ENCODE peak calls at places on chromosomes 12 and 14, in five cellular contexts. One of them, this sample, is unnamed. For H3K27me3, the result is how much of the 10 kb centered on the place peaks cover.

GRCh38 chr14:39607978-39608377 is 175.7 kb upstream of the FBXO33 start:
- DNase-seq in left lung: no peak
- DNase-seq in GM23248: no peak
- DNase-seq in lower lobe of right lung: no peak
- DNase-seq in heart left ventricle: no peak
- DNase-seq in this sample: no peak

GRCh38 chr14:54220122-54220691 is 176.6 kb upstream of the CDKN3 start:
- DNase-seq in left lung: no peak
- DNase-seq in lower lobe of right lung: no peak
- DNase-seq in GM23248: peak
- DNase-seq in heart left ventricle: no peak
- DNase-seq in this sample: peak

GRCh38 chr14:76867536-76868452 is 41.6 kb downstream of the LRRC74A start:
- DNase-seq in GM23248: no peak
- DNase-seq in lower lobe of right lung: peak
- DNase-seq in left lung: peak
- DNase-seq in heart left ventricle: peak
- DNase-seq in this sample: peak

GRCh38 chr12:102120886-102121285 is 903 bp downstream of the PARPBP start:
- DNase-seq in left lung: no peak
- DNase-seq in heart left ventricle: no peak
- DNase-seq in lower lobe of right lung: no peak
- DNase-seq in GM23248: peak
- DNase-seq in this sample: no peak

GRCh38 chr14:20418501-20418909 is 5.2 kb upstream of the TEP1 start:
- DNase-seq in heart left ventricle: no peak
- DNase-seq in left lung: no peak
- DNase-seq in GM23248: no peak
- DNase-seq in lower lobe of right lung: no peak
- DNase-seq in this sample: no peak

GRCh38 chr12:2110127-2110526 is 57.3 kb downstream of the CACNA1C start:
- DNase-seq in GM23248: no peak
- DNase-seq in heart left ventricle: no peak
- DNase-seq in left lung: no peak
- DNase-seq in lower lobe of right lung: no peak
- DNase-seq in this sample: no peak

GRCh38 chr12:128388461-128388921 is 121.5 kb downstream of the TMEM132C start:
- DNase-seq in GM23248: no peak
- DNase-seq in left lung: no peak
- DNase-seq in lower lobe of right lung: no peak
- DNase-seq in heart left ventricle: no peak
- DNase-seq in this sample: peak

GRCh38 chr12:99976762-99977161 is 8.0 kb downstream of the ANKS1B start:
- DNase-seq in GM23248: no peak
- DNase-seq in left lung: no peak
- DNase-seq in lower lobe of right lung: no peak
- DNase-seq in heart left ventricle: no peak
- DNase-seq in this sample: no peak

GRCh38 chr14:74619672-74620131 is 7.7 kb upstream of the LTBP2 start:
- DNase-seq in heart left ventricle: peak
- DNase-seq in lower lobe of right lung: peak
- DNase-seq in GM23248: peak
- DNase-seq in left lung: peak
- DNase-seq in this sample: peak

GRCh38 chr14:26424537-26424936 is 173.3 kb downstream of the NOVA1 start:
- DNase-seq in lower lobe of right lung: no peak
- DNase-seq in left lung: no peak
- DNase-seq in GM23248: no peak
- DNase-seq in heart left ventricle: no peak
- DNase-seq in this sample: no peak

GRCh38 chr12:132413931-132414588 is 75.9 kb upstream of the FBRSL1 start:
- DNase-seq in lower lobe of right lung: no peak
- DNase-seq in GM23248: no peak
- DNase-seq in left lung: no peak
- DNase-seq in heart left ventricle: no peak
- DNase-seq in this sample: peak

GRCh38 chr12:75389061-75389460 is 1.8 kb upstream of the GLIPR1L2 start:
- DNase-seq in lower lobe of right lung: no peak
- DNase-seq in heart left ventricle: no peak
- DNase-seq in GM23248: peak
- DNase-seq in left lung: no peak
- DNase-seq in this sample: no peak

GRCh38 chr12:63918788-63919300 is 74.3 kb downstream of the SRGAP1 start:
- DNase-seq in lower lobe of right lung: no peak
- DNase-seq in heart left ventricle: no peak
- DNase-seq in GM23248: peak
- DNase-seq in left lung: no peak
- DNase-seq in this sample: no peak

GRCh38 chr12:43309845-43310405 is 242.1 kb downstream of the ADAMTS20 start:
- DNase-seq in GM23248: peak
- DNase-seq in heart left ventricle: no peak
- DNase-seq in lower lobe of right lung: no peak
- DNase-seq in left lung: no peak
- DNase-seq in this sample: no peak

GRCh38 chr14:22112004-22112403 is 438.4 kb upstream of the OR4E1 start:
- DNase-seq in GM23248: no peak
- DNase-seq in left lung: no peak
- DNase-seq in lower lobe of right lung: no peak
- DNase-seq in heart left ventricle: no peak
- DNase-seq in this sample: no peak

GRCh38 chr12:105382771-105383632 is 52.5 kb downstream of the C12orf75 start:
- DNase-seq in lower lobe of right lung: no peak
- DNase-seq in left lung: no peak
- DNase-seq in heart left ventricle: no peak
- DNase-seq in GM23248: peak
- DNase-seq in this sample: no peak

GRCh38 chr14:58479975-58480374 is 52.5 kb downstream of the KIAA0586 start:
- DNase-seq in heart left ventricle: no peak
- DNase-seq in GM23248: no peak
- DNase-seq in left lung: no peak
- DNase-seq in lower lobe of right lung: no peak
- DNase-seq in this sample: no peak

GRCh38 chr14:67449096-67449495 is 37.1 kb upstream of the PLEK2 start:
- DNase-seq in left lung: no peak
- DNase-seq in lower lobe of right lung: no peak
- DNase-seq in heart left ventricle: no peak
- DNase-seq in GM23248: no peak
- DNase-seq in this sample: no peak

GRCh38 chr12:14156606-14157005 is 175.2 kb upstream of the GRIN2B start:
- DNase-seq in left lung: no peak
- DNase-seq in GM23248: no peak
- DNase-seq in heart left ventricle: no peak
- DNase-seq in lower lobe of right lung: no peak
- DNase-seq in this sample: no peak

GRCh38 chr12:109594566-109595317 is 21.1 kb downstream of the MVK start:
- DNase-seq in heart left ventricle: peak
- DNase-seq in lower lobe of right lung: no peak
- DNase-seq in GM23248: no peak
- DNase-seq in left lung: peak
- DNase-seq in this sample: no peak

GRCh38 chr12:23893611-23894010 is 55.9 kb downstream of the SOX5 start:
- DNase-seq in lower lobe of right lung: no peak
- DNase-seq in GM23248: no peak
- DNase-seq in heart left ventricle: no peak
- DNase-seq in left lung: no peak
- DNase-seq in this sample: no peak

GRCh38 chr14:75551021-75551420 is 27.4 kb upstream of the FLVCR2 start:
- DNase-seq in left lung: no peak
- DNase-seq in heart left ventricle: no peak
- DNase-seq in lower lobe of right lung: no peak
- DNase-seq in GM23248: no peak
- DNase-seq in this sample: no peak

GRCh38 chr12:121725420-121725819 is 12.9 kb downstream of the TMEM120B start:
- DNase-seq in GM23248: no peak
- DNase-seq in lower lobe of right lung: no peak
- DNase-seq in heart left ventricle: no peak
- DNase-seq in left lung: no peak
- DNase-seq in this sample: no peak

GRCh38 chr14:65134651-65135579 is 32.6 kb upstream of the MAX start:
- DNase-seq in left lung: no peak
- DNase-seq in heart left ventricle: no peak
- DNase-seq in lower lobe of right lung: no peak
- DNase-seq in GM23248: peak
- DNase-seq in this sample: no peak

GRCh38 chr14:76432967-76433752 is 57.2 kb downstream of the ESRRB start:
- DNase-seq in lower lobe of right lung: no peak
- DNase-seq in GM23248: no peak
- DNase-seq in heart left ventricle: no peak
- DNase-seq in left lung: no peak
- DNase-seq in this sample: no peak

GRCh38 chr14:68140111-68140741 is 320.6 kb downstream of the RAD51B start:
- DNase-seq in left lung: no peak
- DNase-seq in heart left ventricle: no peak
- DNase-seq in lower lobe of right lung: no peak
- DNase-seq in GM23248: peak
- DNase-seq in this sample: peak

GRCh38 chr14:65043893-65044595 is 57.3 kb downstream of the FNTB start:
- DNase-seq in left lung: no peak
- DNase-seq in lower lobe of right lung: no peak
- DNase-seq in heart left ventricle: no peak
- DNase-seq in GM23248: no peak
- DNase-seq in this sample: no peak

GRCh38 chr14:54730156-54730961 is 163.4 kb downstream of the SAMD4A start:
- DNase-seq in GM23248: peak
- DNase-seq in heart left ventricle: no peak
- DNase-seq in left lung: no peak
- DNase-seq in lower lobe of right lung: no peak
- DNase-seq in this sample: no peak

GRCh38 chr12:4302881-4303280 is 18.1 kb upstream of the TIGAR start:
- DNase-seq in lower lobe of right lung: no peak
- DNase-seq in heart left ventricle: no peak
- DNase-seq in left lung: no peak
- DNase-seq in GM23248: no peak
- DNase-seq in this sample: no peak

GRCh38 chr12:125889742-125890141 is 824.5 kb downstream of the AACS start:
- DNase-seq in lower lobe of right lung: no peak
- DNase-seq in GM23248: no peak
- DNase-seq in heart left ventricle: no peak
- DNase-seq in left lung: no peak
- DNase-seq in this sample: no peak

GRCh38 chr12:19338405-19338804 is 100.9 kb upstream of the AEBP2 start:
- DNase-seq in GM23248: peak
- DNase-seq in lower lobe of right lung: no peak
- DNase-seq in left lung: no peak
- DNase-seq in heart left ventricle: no peak
- DNase-seq in this sample: no peak

GRCh38 chr14:106141242-106142220 is 615.1 kb downstream of the TMEM121 start:
- DNase-seq in left lung: no peak
- DNase-seq in heart left ventricle: no peak
- DNase-seq in lower lobe of right lung: no peak
- DNase-seq in GM23248: no peak
- DNase-seq in this sample: peak

GRCh38 chr14:102616799-102617198 is 24.4 kb downstream of the RCOR1 start:
- DNase-seq in GM23248: peak
- DNase-seq in heart left ventricle: no peak
- DNase-seq in left lung: no peak
- DNase-seq in lower lobe of right lung: no peak
- DNase-seq in this sample: no peak

GRCh38 chr12:105385141-105385540 is 54.6 kb downstream of the C12orf75 start:
- DNase-seq in heart left ventricle: no peak
- DNase-seq in lower lobe of right lung: no peak
- DNase-seq in GM23248: peak
- DNase-seq in left lung: no peak
- DNase-seq in this sample: no peak

GRCh38 chr12:130331146-130331545 is 6.5 kb upstream of the PIWIL1 start:
- DNase-seq in left lung: no peak
- DNase-seq in GM23248: no peak
- DNase-seq in lower lobe of right lung: no peak
- DNase-seq in heart left ventricle: no peak
- DNase-seq in this sample: no peak
- H3K27me3 ChIP-seq in left lung: under half
- H3K27me3 ChIP-seq in GM23248: under half
- H3K27me3 ChIP-seq in lower lobe of right lung: under half
- H3K27me3 ChIP-seq in heart left ventricle: under half
- H3K27me3 ChIP-seq in this sample: under half

GRCh38 chr14:98133806-98134205 is 1138.2 kb downstream of the BCL11B start:
- DNase-seq in left lung: no peak
- DNase-seq in lower lobe of right lung: no peak
- DNase-seq in GM23248: peak
- DNase-seq in heart left ventricle: no peak
- DNase-seq in this sample: no peak
- H3K4me3 ChIP-seq in left lung: no peak
- H3K4me3 ChIP-seq in lower lobe of right lung: no peak
- H3K4me3 ChIP-seq in GM23248: no peak
- H3K4me3 ChIP-seq in heart left ventricle: no peak
- H3K4me3 ChIP-seq in this sample: no peak

GRCh38 chr14:24316597-24316950 is 5.3 kb downstream of the LTB4R start:
- DNase-seq in GM23248: no peak
- DNase-seq in left lung: peak
- DNase-seq in heart left ventricle: no peak
- DNase-seq in lower lobe of right lung: no peak
- DNase-seq in this sample: no peak
- H3K27ac ChIP-seq in GM23248: no peak
- H3K27ac ChIP-seq in left lung: no peak
- H3K27ac ChIP-seq in heart left ventricle: no peak
- H3K27ac ChIP-seq in lower lobe of right lung: peak
- H3K27ac ChIP-seq in this sample: peak

GRCh38 chr14:35531960-35532747 is 1.8 kb upstream of the INSM2 start:
- DNase-seq in left lung: no peak
- DNase-seq in heart left ventricle: no peak
- DNase-seq in GM23248: no peak
- DNase-seq in lower lobe of right lung: no peak
- DNase-seq in this sample: no peak

GRCh38 chr14:35533357-35534129 is 421 bp upstream of the INSM2 start:
- DNase-seq in left lung: peak
- DNase-seq in lower lobe of right lung: peak
- DNase-seq in heart left ventricle: peak
- DNase-seq in GM23248: peak
- DNase-seq in this sample: peak

GRCh38 chr14:35534884-35535793 is 1.2 kb downstream of the INSM2 start:
- DNase-seq in heart left ventricle: peak
- DNase-seq in GM23248: peak
- DNase-seq in left lung: peak
- DNase-seq in lower lobe of right lung: peak
- DNase-seq in this sample: peak

GRCh38 chr14:35534130-35534883 is at the start of gene INSM2:
- DNase-seq in lower lobe of right lung: no peak
- DNase-seq in heart left ventricle: peak
- DNase-seq in left lung: peak
- DNase-seq in GM23248: peak
- DNase-seq in this sample: peak

DNA sequence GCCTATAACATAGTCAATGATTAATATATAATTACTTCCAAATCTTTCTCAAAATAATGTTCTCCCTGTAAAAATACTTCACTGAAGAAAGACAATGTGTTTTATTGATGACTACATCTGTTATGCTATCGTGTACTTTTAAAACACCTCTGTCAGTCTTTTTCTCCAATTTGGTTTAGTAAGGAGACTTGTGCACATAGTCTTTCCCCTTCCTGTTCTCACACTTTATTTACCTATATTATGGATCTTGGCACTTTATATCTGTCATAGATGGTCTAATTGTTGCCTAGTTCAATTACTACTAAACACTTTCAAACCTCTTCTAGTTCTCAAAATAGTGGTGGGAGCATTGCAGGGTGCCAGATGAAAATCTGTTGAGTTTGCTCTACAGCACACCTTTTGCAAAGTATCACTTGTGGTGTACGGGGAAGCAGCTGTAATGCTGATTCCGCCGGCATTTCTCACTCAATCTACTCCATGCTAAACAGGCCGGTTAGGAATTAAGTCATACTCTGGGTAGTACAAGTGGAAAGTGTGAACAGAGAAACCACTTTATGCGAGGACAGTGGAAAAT is 1.1 kb upstream of the INSM2 start:
- DNase-seq in GM23248: no peak
- DNase-seq in heart left ventricle: no peak
- DNase-seq in left lung: no peak
- DNase-seq in lower lobe of right lung: no peak
- DNase-seq in this sample: no peak
- H3K27me3 ChIP-seq in GM23248: half or more
- H3K27me3 ChIP-seq in heart left ventricle: half or more
- H3K27me3 ChIP-seq in left lung: half or more
- H3K27me3 ChIP-seq in lower lobe of right lung: half or more
- H3K27me3 ChIP-seq in this sample: under half

This sample was measured in right cardiac atrium.